ENCODE peak calls at places on chromosomes 2 and 18, in nine cellular contexts. K is GM12865; R is neural crest cell; E is kidney; Y is NB4; I is fibroblast of lung; N is stomach; C is lower lobe of right lung; T is CD4-positive, alpha-beta T cell. H is an unnamed sample.
A peak's percentile ranks its signal among the peaks of the same experiment; 100 is the strongest.

GRCh38 chr2:206232287-206233035 is 42.0 kb upstream of the ZDBF2 start:
- DNase-seq in K (no peak), R (no peak), E (no peak), Y (no peak), I (no peak), N (no peak), C (no peak), T (no peak), H (no peak)

GRCh38 chr18:3604626-3605408 is 154.8 kb downstream of the TGIF1 start:
- DNase-seq in K (peak; percentile 84), R (no peak), E (no peak), Y (peak; percentile 94), I (peak; percentile 97), N (no peak), C (no peak), T (no peak), H (no peak)

GRCh38 chr2:154455201-154455600 is 243.3 kb upstream of the KCNJ3 start:
- DNase-seq in K (no peak), R (no peak), E (no peak), Y (no peak), I (peak; percentile 27), N (no peak), C (no peak), T (no peak), H (no peak)

GRCh38 chr18:49863769-49864615 is 50.7 kb upstream of the ACAA2 start:
- DNase-seq in K (no peak), R (no peak), E (no peak), Y (no peak), I (no peak), N (no peak), C (no peak), T (no peak), H (no peak)

GRCh38 chr18:48085781-48086487 is 155.5 kb upstream of the SMAD2 start:
- DNase-seq in K (no peak), R (no peak), E (no peak), Y (no peak), I (no peak), N (no peak), C (no peak), T (no peak), H (no peak)

GRCh38 chr2:231597014-231597611 is 4.4 kb downstream of the TEX44 start:
- DNase-seq in K (peak; percentile 88), R (no peak), E (peak; percentile 94), Y (no peak), I (peak; percentile 33), N (no peak), C (peak; percentile 62), T (no peak), H (no peak)

GRCh38 chr2:62250239-62250638 is 54.3 kb downstream of the B3GNT2 start:
- DNase-seq in K (no peak), R (no peak), E (no peak), Y (no peak), I (no peak), N (no peak), C (no peak), T (no peak), H (no peak)

GRCh38 chr2:43218550-43219382 is 7.6 kb downstream of the ZFP36L2 start:
- DNase-seq in K (peak; percentile 87), R (no peak), E (peak; percentile 87), Y (peak; percentile 87), I (peak; percentile 21), N (peak; percentile 77), C (peak; percentile 84), T (peak; percentile 67), H (peak; percentile 49)

GRCh38 chr2:10659898-10660568 is 29.7 kb downstream of the NOL10 start:
- DNase-seq in K (peak; percentile 21), R (peak; percentile 48), E (no peak), Y (peak; percentile 69), I (peak; percentile 72), N (peak; percentile 64), C (no peak), T (peak; percentile 6), H (no peak)

GRCh38 chr2:201768918-201769317 is 11.8 kb downstream of the ALS2 start:
- DNase-seq in K (no peak), R (no peak), E (no peak), Y (no peak), I (peak; percentile 12), N (no peak), C (no peak), T (no peak), H (no peak)

GRCh38 chr2:218559021-218559420 is 9.1 kb downstream of the USP37 start:
- DNase-seq in K (no peak), R (no peak), E (no peak), Y (no peak), I (no peak), N (no peak), C (no peak), T (no peak), H (no peak)

GRCh38 chr2:49035477-49035876 is 118.8 kb downstream of the FSHR start:
- DNase-seq in K (no peak), R (no peak), E (no peak), Y (no peak), I (no peak), N (no peak), C (no peak), T (no peak), H (no peak)

GRCh38 chr18:42274488-42275137 is 319.6 kb downstream of the PIK3C3 start:
- DNase-seq in K (peak; percentile 23), R (no peak), E (no peak), Y (peak; percentile 38), I (peak; percentile 16), N (no peak), C (no peak), T (no peak), H (no peak)

GRCh38 chr2:219724628-219725027 is 97.2 kb downstream of the SLC4A3 start:
- DNase-seq in K (no peak), R (no peak), E (no peak), Y (peak; percentile 54), I (peak; percentile 70), N (no peak), C (no peak), T (no peak), H (no peak)

GRCh38 chr2:232444409-232445148 is 11.4 kb upstream of the ALPI start:
- DNase-seq in K (peak; percentile 74), R (peak; percentile 65), E (no peak), Y (peak; percentile 80), I (peak; percentile 42), N (peak; percentile 57), C (peak; percentile 65), T (peak; percentile 44), H (peak; percentile 90)

GRCh38 chr2:225113356-225114015 is 71.2 kb upstream of the DOCK10 start:
- DNase-seq in K (no peak), R (no peak), E (no peak), Y (no peak), I (peak; percentile 37), N (no peak), C (no peak), T (no peak), H (no peak)

GRCh38 chr2:61988462-61989366 is 83.2 kb downstream of the COMMD1 start:
- DNase-seq in K (no peak), R (no peak), E (no peak), Y (peak; percentile 63), I (peak; percentile 14), N (no peak), C (no peak), T (no peak), H (no peak)

GRCh38 chr18:75527848-75528247 is 100.3 kb upstream of the SMIM21 start:
- DNase-seq in K (no peak), R (no peak), E (no peak), Y (no peak), I (no peak), N (no peak), C (no peak), T (no peak), H (no peak)

GRCh38 chr2:141493936-141494335 is 636.9 kb downstream of the LRP1B start:
- DNase-seq in K (no peak), R (no peak), E (no peak), Y (no peak), I (no peak), N (no peak), C (no peak), T (no peak), H (no peak)

GRCh38 chr2:15145046-15145817 is 415.9 kb downstream of the NBAS start:
- DNase-seq in K (no peak), R (no peak), E (no peak), Y (no peak), I (no peak), N (no peak), C (no peak), T (no peak), H (no peak)

GRCh38 chr18:44740000-44740399 is 59.3 kb downstream of the SETBP1 start:
- DNase-seq in K (no peak), R (no peak), E (no peak), Y (no peak), I (no peak), N (no peak), C (no peak), T (no peak), H (no peak)
- TF ChIP-seq CTCF in K (no peak), R (no peak), E (no peak), Y (no peak), I (no peak), N (no peak), C (no peak), T (no peak), H (no peak)

DNA sequence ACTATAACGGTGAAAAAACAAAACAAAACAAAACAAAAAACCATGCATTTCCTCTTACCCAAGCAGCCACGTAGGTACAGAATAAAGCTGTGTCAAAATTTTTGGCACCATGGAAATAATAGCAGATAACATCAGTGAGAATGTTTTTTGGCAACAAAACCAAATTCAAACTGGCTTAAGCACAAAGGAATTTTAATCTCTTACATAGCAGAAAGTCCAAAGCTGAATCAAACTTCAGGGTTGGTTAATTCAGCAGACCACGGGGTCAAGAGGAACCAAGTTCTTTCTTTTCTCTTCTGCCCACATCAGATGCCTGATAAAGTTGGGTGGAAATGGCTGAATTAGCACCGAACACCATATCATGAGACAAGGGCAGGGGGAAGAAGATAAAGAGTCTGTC is 129.5 kb downstream of the PAX3 start:
- DNase-seq in K (no peak), R (no peak), E (no peak), Y (no peak), I (no peak), N (no peak), C (no peak), T (no peak), H (no peak)
- TF ChIP-seq CTCF in K (no peak), R (no peak), E (no peak), Y (no peak), I (no peak), N (no peak), C (no peak), T (no peak), H (no peak)

DNA sequence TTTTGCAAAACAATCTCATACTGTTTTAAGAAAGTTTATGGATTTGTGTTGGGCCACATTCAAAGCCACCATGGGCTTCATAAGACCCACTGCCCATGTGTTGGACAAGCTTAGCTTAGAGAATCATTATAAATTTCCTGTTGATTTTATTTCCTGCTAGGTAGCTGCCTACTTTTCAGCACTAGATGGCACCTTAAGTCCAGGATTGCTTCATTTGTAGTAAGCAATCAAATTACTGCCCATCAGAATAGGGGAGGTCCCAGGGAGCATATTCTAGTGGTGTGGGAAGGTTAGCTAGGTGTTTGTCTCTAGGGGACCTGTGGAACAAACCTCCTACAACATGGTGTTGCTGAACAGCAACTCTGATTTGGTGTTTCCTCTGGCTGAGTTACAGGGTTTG is 11.0 kb upstream of the DCDC2C start:
- DNase-seq in K (peak; percentile 24), R (no peak), E (no peak), Y (peak; percentile 48), I (peak; percentile 22), N (no peak), C (no peak), T (no peak), H (no peak)
- TF ChIP-seq CTCF in K (peak; percentile 12), R (peak; percentile 64), E (peak; percentile 35), Y (peak; percentile 46), I (peak; percentile 39), N (no peak), C (peak; percentile 27), T (no peak), H (peak; percentile 82)

GRCh38 chr2:16288371-16289112 is 348.2 kb downstream of the MYCN start:
- DNase-seq in K (no peak), R (no peak), E (no peak), Y (no peak), I (no peak), N (no peak), C (no peak), T (no peak), H (no peak)
- TF ChIP-seq CTCF in K (no peak), R (no peak), E (no peak), Y (no peak), I (no peak), N (no peak), C (no peak), T (no peak), H (no peak)

H was measured in chondrocyte.